ENCODE peak calls at places on chromosomes 12 and 14, in seven cellular contexts. C is ovary, N is tibial artery, U is OCI-LY7, O is mammary epithelial cell, I is right atrium auricular region, Q is psoas muscle. M is an unnamed sample. For H3K36me3, the result is how much of the 10 kb centered on the place peaks cover.

GRCh38 chr12:54301428-54302045 is 722 bp upstream of the NFE2 start:
- DNase-seq in C (no peak), N (no peak), U (no peak), O (no peak), I (no peak), Q (no peak), M (no peak)

GRCh38 chr14:68943107-68943506 is 36.0 kb downstream of the ACTN1 start:
- DNase-seq in C (no peak), N (no peak), U (no peak), O (no peak), I (no peak), Q (no peak), M (no peak)

GRCh38 chr12:72289633-72290032 is 17.5 kb downstream of the TRHDE start:
- DNase-seq in C (no peak), N (no peak), U (no peak), O (no peak), I (no peak), Q (no peak), M (no peak)

GRCh38 chr12:95607642-95608041 is 56.4 kb upstream of the USP44 start:
- DNase-seq in C (no peak), N (no peak), U (no peak), O (no peak), I (no peak), Q (no peak), M (no peak)

GRCh38 chr12:45726594-45727300 is 2.8 kb upstream of the ARID2 start:
- DNase-seq in C (peak), N (peak), U (peak), O (peak), I (peak), Q (peak), M (peak)

GRCh38 chr14:52342849-52343606 is 28.9 kb downstream of the PTGER2 start:
- DNase-seq in C (no peak), N (no peak), U (no peak), O (peak), I (no peak), Q (no peak), M (peak)

GRCh38 chr12:5003025-5003666 is 40.5 kb upstream of the KCNA5 start:
- DNase-seq in C (no peak), N (peak), U (peak), O (peak), I (peak), Q (peak), M (peak)

GRCh38 chr12:8581098-8581784 is 31.4 kb downstream of the AICDA start:
- DNase-seq in C (no peak), N (no peak), U (no peak), O (no peak), I (no peak), Q (no peak), M (no peak)

GRCh38 chr12:52119398-52120254 is 40.1 kb downstream of the SMIM41 start:
- DNase-seq in C (no peak), N (no peak), U (peak), O (no peak), I (no peak), Q (no peak), M (no peak)

GRCh38 chr14:23025181-23025788 is 9.4 kb downstream of the PSMB5 start:
- DNase-seq in C (no peak), N (no peak), U (no peak), O (no peak), I (no peak), Q (no peak), M (no peak)

GRCh38 chr14:77284066-77284855 is 13.3 kb upstream of the NGB start:
- DNase-seq in C (no peak), N (peak), U (no peak), O (no peak), I (no peak), Q (no peak), M (no peak)

GRCh38 chr12:101670007-101670671 is 27.3 kb upstream of the CHPT1 start:
- DNase-seq in C (no peak), N (no peak), U (peak), O (peak), I (peak), Q (peak), M (no peak)

GRCh38 chr14:106044949-106045596 is 518.7 kb downstream of the TMEM121 start:
- DNase-seq in C (no peak), N (no peak), U (no peak), O (no peak), I (no peak), Q (peak), M (peak)

GRCh38 chr14:22483863-22484593 is 105.0 kb downstream of the DAD1 start:
- DNase-seq in C (no peak), N (no peak), U (no peak), O (no peak), I (no peak), Q (no peak), M (no peak)

GRCh38 chr12:9132008-9132535 is 16.4 kb upstream of the A2M start:
- DNase-seq in C (no peak), N (no peak), U (no peak), O (peak), I (no peak), Q (no peak), M (no peak)

GRCh38 chr14:29927596-29928341 is at the start of gene PRKD1:
- DNase-seq in C (peak), N (peak), U (no peak), O (peak), I (peak), Q (peak), M (peak)

GRCh38 chr12:111296906-111297463 is 71.9 kb downstream of the PHETA1 start:
- DNase-seq in C (no peak), N (no peak), U (no peak), O (no peak), I (no peak), Q (no peak), M (no peak)

GRCh38 chr14:70601162-70601561 is 707 bp upstream of the MED6 start:
- DNase-seq in C (no peak), N (no peak), U (no peak), O (no peak), I (no peak), Q (no peak), M (no peak)

GRCh38 chr12:54439521-54440255 is 20.6 kb upstream of the ITGA5 start:
- DNase-seq in C (no peak), N (no peak), U (peak), O (peak), I (no peak), Q (no peak), M (no peak)

GRCh38 chr14:61258985-61259384 is 22.2 kb downstream of the TMEM30B start:
- DNase-seq in C (no peak), N (no peak), U (no peak), O (no peak), I (no peak), Q (no peak), M (no peak)

GRCh38 chr14:84987042-84987441 is 542.9 kb upstream of the FLRT2 start:
- DNase-seq in C (no peak), N (no peak), U (no peak), O (no peak), I (no peak), Q (no peak), M (no peak)

GRCh38 chr12:55915481-55915856 is 12.2 kb downstream of the PYM1 start:
- DNase-seq in C (no peak), N (no peak), U (no peak), O (no peak), I (no peak), Q (no peak), M (no peak)

GRCh38 chr14:29016050-29016900 is 249.7 kb downstream of the FOXG1 start:
- DNase-seq in C (peak), N (no peak), U (peak), O (no peak), I (no peak), Q (peak), M (peak)

GRCh38 chr12:109440851-109441490 is 36.1 kb downstream of the KCTD10 start:
- DNase-seq in C (no peak), N (no peak), U (no peak), O (peak), I (no peak), Q (no peak), M (no peak)

GRCh38 chr12:123928274-123928865 is 44.3 kb downstream of the CCDC92 start:
- DNase-seq in C (no peak), N (no peak), U (no peak), O (no peak), I (no peak), Q (no peak), M (no peak)

GRCh38 chr12:107891967-107892366 is 117.5 kb downstream of the ASCL4 start:
- DNase-seq in C (no peak), N (no peak), U (peak), O (no peak), I (no peak), Q (no peak), M (no peak)

GRCh38 chr12:64269161-64269560 is 47.1 kb upstream of the KICS2 start:
- DNase-seq in C (no peak), N (no peak), U (no peak), O (no peak), I (no peak), Q (no peak), M (no peak)

GRCh38 chr12:63805704-63806672 is 26.3 kb downstream of the RXYLT1 start:
- DNase-seq in C (no peak), N (no peak), U (no peak), O (no peak), I (no peak), Q (no peak), M (no peak)

GRCh38 chr12:64006211-64006610 is 161.7 kb downstream of the SRGAP1 start:
- DNase-seq in C (no peak), N (no peak), U (no peak), O (no peak), I (no peak), Q (no peak), M (peak)

GRCh38 chr12:10027311-10028099 is 3.0 kb upstream of the CLEC9A start:
- DNase-seq in C (no peak), N (no peak), U (no peak), O (peak), I (no peak), Q (no peak), M (peak)

GRCh38 chr12:19484738-19485137 is 45.4 kb downstream of the AEBP2 start:
- DNase-seq in C (no peak), N (no peak), U (no peak), O (no peak), I (no peak), Q (no peak), M (no peak)

GRCh38 chr12:102957339-102958050 is at the start of gene ASCL1:
- DNase-seq in C (peak), N (no peak), U (no peak), O (peak), I (no peak), Q (no peak), M (peak)

GRCh38 chr12:117986705-117987469 is 18.1 kb upstream of the KSR2 start:
- DNase-seq in C (no peak), N (no peak), U (no peak), O (peak), I (no peak), Q (no peak), M (peak)

GRCh38 chr12:93664573-93665138 is 12.5 kb upstream of the CRADD start:
- DNase-seq in C (no peak), N (no peak), U (no peak), O (peak), I (no peak), Q (no peak), M (peak)

GRCh38 chr14:70094106-70094505 is 94.6 kb downstream of the SLC8A3 start:
- DNase-seq in C (no peak), N (no peak), U (no peak), O (no peak), I (no peak), Q (no peak), M (no peak)

GRCh38 chr14:101028971-101029667 is 125.6 kb upstream of the RTL1 start:
- DNase-seq in C (no peak), N (peak), U (no peak), O (no peak), I (no peak), Q (no peak), M (no peak)
- H3K36me3 ChIP-seq in C (under half), N (under half), U (under half), O (under half), I (under half), Q (under half), M (under half)

DNA sequence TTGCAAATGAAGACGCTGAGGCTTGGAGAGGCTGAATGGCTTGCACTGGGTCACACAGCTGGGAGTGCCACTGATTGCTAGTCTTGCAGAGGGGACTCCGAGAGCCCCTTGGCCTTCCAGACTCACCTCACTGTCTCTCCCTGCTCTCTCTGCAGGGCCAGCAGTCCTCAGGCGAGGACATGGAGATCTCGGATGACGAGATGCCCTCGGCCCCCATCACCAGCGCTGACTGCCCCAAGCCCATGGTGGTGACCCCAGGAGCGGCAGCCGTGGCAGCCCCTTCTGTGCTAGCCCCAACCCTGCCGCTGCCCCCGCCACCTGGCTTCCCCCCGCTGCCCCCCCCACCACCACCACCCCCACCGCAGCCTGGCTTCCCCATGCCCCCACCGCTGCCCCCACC is 10.1 kb downstream of the SETD1B start:
- DNase-seq in C (no peak), N (no peak), U (no peak), O (no peak), I (no peak), Q (no peak), M (no peak)
- H3K36me3 ChIP-seq in C (under half), N (half or more), U (half or more), O (under half), I (half or more), Q (half or more), M (half or more)

DNA sequence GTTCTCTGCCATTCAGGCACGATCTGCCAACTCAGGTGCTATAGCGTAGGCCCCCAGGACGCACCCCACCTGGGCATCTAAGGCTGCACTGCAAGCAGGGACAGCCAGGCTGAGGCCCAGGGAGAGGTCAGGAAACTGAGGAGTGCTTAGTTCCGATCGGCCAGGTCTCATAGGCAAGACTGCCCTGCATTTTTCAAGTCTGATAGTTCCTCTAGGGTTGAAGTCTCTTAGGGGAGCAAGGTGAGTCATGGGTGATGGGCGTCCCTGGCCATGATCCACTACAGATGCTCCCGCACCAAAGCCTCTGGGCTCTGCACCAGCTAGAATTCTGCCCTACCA is 13.2 kb downstream of the NOPCHAP1 start:
- DNase-seq in C (no peak), N (no peak), U (no peak), O (no peak), I (no peak), Q (no peak), M (no peak)
- H3K36me3 ChIP-seq in C (under half), N (half or more), U (half or more), O (under half), I (under half), Q (half or more), M (half or more)

GRCh38 chr12:126159139-126159538 is 1093.9 kb downstream of the AACS start:
- DNase-seq in C (no peak), N (no peak), U (no peak), O (no peak), I (no peak), Q (no peak), M (no peak)
- H3K36me3 ChIP-seq in C (under half), N (under half), U (under half), O (under half), I (under half), Q (under half), M (under half)

DNA sequence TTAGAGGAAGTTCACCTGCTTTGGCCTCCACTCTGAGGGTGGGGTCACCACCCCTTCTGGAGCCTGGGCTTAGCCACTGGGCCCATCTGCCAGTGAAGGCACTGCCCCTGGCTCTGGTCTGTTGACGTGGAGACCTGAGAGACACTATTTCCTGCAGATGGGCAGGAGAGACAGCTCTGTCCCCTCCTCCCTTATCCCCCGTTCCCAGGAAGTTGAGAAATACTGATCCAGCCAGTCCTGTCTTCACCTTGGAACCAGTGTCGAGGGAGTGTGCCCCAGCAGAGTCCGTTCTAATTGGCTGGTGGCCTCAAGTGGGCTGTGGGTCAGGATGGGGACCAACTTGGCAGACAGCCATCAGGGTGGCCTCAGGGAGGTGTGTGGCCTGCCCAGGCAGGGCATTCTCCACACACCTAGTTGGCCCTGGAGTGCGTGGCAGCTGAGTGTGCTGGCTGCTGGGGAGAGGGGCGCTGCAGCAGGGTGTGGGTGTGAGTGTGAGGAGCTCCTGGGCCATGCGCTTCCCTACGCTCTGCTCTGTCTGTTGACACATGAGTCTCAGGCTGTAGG is 25.4 kb downstream of the CLSTN3 start:
- DNase-seq in C (peak), N (no peak), U (no peak), O (peak), I (no peak), Q (no peak), M (no peak)
- H3K36me3 ChIP-seq in C (under half), N (under half), U (under half), O (under half), I (under half), Q (under half), M (under half)

DNA sequence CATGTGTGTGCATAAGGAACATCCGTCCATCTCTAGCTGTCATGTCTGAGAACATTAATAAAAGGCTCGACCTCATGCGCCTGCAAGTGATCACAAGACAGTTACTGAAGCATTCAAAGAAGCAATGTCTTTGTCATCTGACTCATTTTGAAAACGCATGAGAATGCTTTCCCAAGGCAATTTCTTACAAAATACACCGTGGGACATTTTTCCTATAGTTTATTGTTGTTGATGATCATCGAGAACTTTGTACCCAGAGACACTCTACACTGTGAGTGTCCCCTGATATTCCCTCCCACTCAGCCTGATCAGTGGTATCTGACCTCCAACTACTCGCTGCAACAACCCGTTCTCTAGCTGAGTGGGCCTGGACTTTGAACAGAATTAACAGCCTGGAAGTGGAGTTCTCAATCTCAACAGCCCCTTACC is 68.1 kb downstream of the ETV6 start:
- DNase-seq in C (no peak), N (no peak), U (no peak), O (no peak), I (no peak), Q (no peak), M (no peak)
- H3K36me3 ChIP-seq in C (under half), N (under half), U (under half), O (under half), I (under half), Q (under half), M (under half)

GRCh38 chr12:128091931-128092330 is 175.0 kb upstream of the TMEM132C start:
- DNase-seq in C (no peak), N (no peak), U (no peak), O (no peak), I (no peak), Q (no peak), M (no peak)

GRCh38 chr12:128089961-128090360 is 177.0 kb upstream of the TMEM132C start:
- DNase-seq in C (no peak), N (no peak), U (no peak), O (no peak), I (no peak), Q (no peak), M (no peak)

GRCh38 chr12:128088926-128089325 is 178.0 kb upstream of the TMEM132C start:
- DNase-seq in C (no peak), N (no peak), U (no peak), O (no peak), I (no peak), Q (no peak), M (no peak)

GRCh38 chr12:128091101-128091795 is 175.7 kb upstream of the TMEM132C start:
- DNase-seq in C (no peak), N (no peak), U (no peak), O (no peak), I (no peak), Q (no peak), M (no peak)
- H3K36me3 ChIP-seq in C (under half), N (under half), U (under half), O (under half), I (under half), Q (under half), M (under half)

GRCh38 chr14:88607829-88608228 is 45.0 kb downstream of the ZC3H14 start:
- DNase-seq in C (no peak), N (no peak), U (no peak), O (no peak), I (no peak), Q (no peak), M (no peak)

GRCh38 chr14:88604213-88604612 is 41.4 kb downstream of the ZC3H14 start:
- DNase-seq in C (no peak), N (no peak), U (no peak), O (no peak), I (no peak), Q (no peak), M (no peak)

GRCh38 chr14:88599761-88600439 is 37.1 kb downstream of the ZC3H14 start:
- DNase-seq in C (no peak), N (no peak), U (peak), O (no peak), I (no peak), Q (no peak), M (no peak)

GRCh38 chr14:88605594-88605993 is 42.8 kb downstream of the ZC3H14 start:
- DNase-seq in C (no peak), N (no peak), U (no peak), O (no peak), I (no peak), Q (no peak), M (no peak)
- H3K36me3 ChIP-seq in C (under half), N (half or more), U (half or more), O (under half), I (half or more), Q (half or more), M (under half)